ENCODE peak calls at places on chromosomes 5 and 9, in four cellular contexts. Z is tibial artery, C is dorsolateral prefrontal cortex, X is cardiac fibroblast. T is an unnamed sample.

GRCh38 chr9:113309204-113309813 is 6.1 kb upstream of the RNF183 start:
- DNase-seq in Z (no peak), C (no peak), X (peak; percentile 65), T (peak; percentile 32)

GRCh38 chr5:173866249-173867172 is 21.6 kb upstream of the CPEB4 start:
- DNase-seq in Z (peak; percentile 67), C (peak; percentile 95), X (no peak), T (no peak)

GRCh38 chr5:172450861-172451695 is 3.2 kb downstream of the SH3PXD2B start:
- DNase-seq in Z (peak; percentile 70), C (no peak), X (peak; percentile 59), T (no peak)

GRCh38 chr9:4290427-4290837 is 9.4 kb downstream of the GLIS3 start:
- DNase-seq in Z (no peak), C (no peak), X (no peak), T (no peak)

GRCh38 chr9:16309350-16310271 is 560.9 kb downstream of the BNC2 start:
- DNase-seq in Z (no peak), C (no peak), X (no peak), T (no peak)

GRCh38 chr5:124654418-124654817 is 92.0 kb downstream of the ZNF608 start:
- DNase-seq in Z (no peak), C (no peak), X (no peak), T (no peak)

GRCh38 chr5:17081142-17081541 is 136.3 kb upstream of the BASP1 start:
- DNase-seq in Z (no peak), C (no peak), X (no peak), T (no peak)

GRCh38 chr5:126044111-126044668 is 379.0 kb upstream of the GRAMD2B start:
- DNase-seq in Z (no peak), C (no peak), X (peak; percentile 35), T (peak; percentile 40)

GRCh38 chr9:134230092-134230941 is 66.0 kb upstream of the RNU6ATAC start:
- DNase-seq in Z (no peak), C (no peak), X (no peak), T (no peak)

GRCh38 chr9:88364706-88365105 is 23.5 kb upstream of the SPIN1 start:
- DNase-seq in Z (no peak), C (no peak), X (no peak), T (no peak)

GRCh38 chr9:89452561-89452960 is 45.4 kb downstream of the SEMA4D start:
- DNase-seq in Z (no peak), C (no peak), X (no peak), T (no peak)

GRCh38 chr5:123035950-123036390 is 555 bp downstream of the PPIC start:
- DNase-seq in Z (peak; percentile 83), C (no peak), X (peak; percentile 47), T (peak; percentile 5)

GRCh38 chr5:175686396-175686795 is 28.5 kb downstream of the HRH2 start:
- DNase-seq in Z (no peak), C (no peak), X (no peak), T (no peak)

GRCh38 chr5:141084487-141084989 is 9.9 kb upstream of the PCDHB2 start:
- DNase-seq in Z (peak; percentile 74), C (no peak), X (peak; percentile 60), T (no peak)

GRCh38 chr9:96166981-96167380 is 135.0 kb downstream of the HSD17B3 start:
- DNase-seq in Z (no peak), C (no peak), X (no peak), T (no peak)

GRCh38 chr5:112006721-112007120 is 249.7 kb upstream of the NREP start:
- DNase-seq in Z (no peak), C (no peak), X (peak; percentile 83), T (no peak)

GRCh38 chr5:103375356-103375755 is 116.8 kb downstream of the MACIR start:
- DNase-seq in Z (no peak), C (no peak), X (peak; percentile 32), T (peak; percentile 92)

GRCh38 chr5:74865799-74866652 is at the start of gene FAM169A:
- DNase-seq in Z (no peak), C (no peak), X (peak; percentile 6), T (no peak)

GRCh38 chr5:118924006-118924389 is 64.3 kb downstream of the DTWD2 start:
- DNase-seq in Z (no peak), C (no peak), X (no peak), T (no peak)

GRCh38 chr9:88387035-88387732 is 1.1 kb upstream of the SPIN1 start:
- DNase-seq in Z (no peak), C (no peak), X (peak; percentile 57), T (no peak)

GRCh38 chr9:137227057-137227852 is at the start of gene RNF224:
- DNase-seq in Z (peak; percentile 79), C (peak; percentile 78), X (peak; percentile 75), T (peak; percentile 44)

GRCh38 chr9:113715086-113715485 is 161.0 kb upstream of the ZNF618 start:
- DNase-seq in Z (no peak), C (no peak), X (peak; percentile 58), T (peak; percentile 9)

GRCh38 chr9:71004196-71004595 is 117.2 kb downstream of the TRPM3 start:
- DNase-seq in Z (no peak), C (no peak), X (no peak), T (no peak)

GRCh38 chr9:100440071-100440470 is 13.1 kb downstream of the MSANTD3 start:
- DNase-seq in Z (no peak), C (no peak), X (peak; percentile 74), T (no peak)

GRCh38 chr9:136409557-136410455 is 608 bp downstream of the ENTR1 start:
- DNase-seq in Z (no peak), C (no peak), X (peak; percentile 42), T (no peak)

GRCh38 chr5:91381774-91382492 is 1.2 kb downstream of the ARRDC3 start:
- DNase-seq in Z (peak; percentile 86), C (peak; percentile 93), X (peak; percentile 94), T (peak; percentile 72)

GRCh38 chr9:87873607-87874319 is 8.9 kb upstream of the SPATA31E1 start:
- DNase-seq in Z (no peak), C (no peak), X (no peak), T (no peak)

GRCh38 chr5:97846646-97847045 is 663.6 kb upstream of the RIOK2 start:
- DNase-seq in Z (no peak), C (no peak), X (peak; percentile 15), T (no peak)

GRCh38 chr9:78074385-78075291 is 43.0 kb upstream of the GNAQ start:
- DNase-seq in Z (no peak), C (no peak), X (peak; percentile 44), T (no peak)

GRCh38 chr9:112245126-112245525 is 70.0 kb upstream of the SUSD1 start:
- DNase-seq in Z (no peak), C (no peak), X (no peak), T (no peak)

GRCh38 chr5:68839019-68839552 is 254.7 kb upstream of the SLC30A5 start:
- DNase-seq in Z (no peak), C (no peak), X (no peak), T (no peak)

GRCh38 chr9:136259836-136260235 is 14.2 kb upstream of the QSOX2 start:
- DNase-seq in Z (no peak), C (no peak), X (no peak), T (no peak)

GRCh38 chr5:123154857-123155467 is 65.9 kb downstream of the PRDM6 start:
- DNase-seq in Z (peak; percentile 76), C (no peak), X (no peak), T (no peak)

GRCh38 chr9:127225747-127226646 is 38.6 kb upstream of the GARNL3 start:
- DNase-seq in Z (peak; percentile 85), C (no peak), X (peak; percentile 33), T (no peak)

GRCh38 chr5:165497707-165498106 is 1992.3 kb downstream of the MAT2B start:
- DNase-seq in Z (no peak), C (no peak), X (peak; percentile 9), T (no peak)

GRCh38 chr5:96293966-96294886 is 138.8 kb downstream of the PCSK1 start:
- DNase-seq in Z (no peak), C (no peak), X (peak; percentile 61), T (no peak)

GRCh38 chr9:136107155-136107952 is 11.3 kb downstream of the TMEM250 start:
- DNase-seq in Z (no peak), C (no peak), X (no peak), T (no peak)

DNA sequence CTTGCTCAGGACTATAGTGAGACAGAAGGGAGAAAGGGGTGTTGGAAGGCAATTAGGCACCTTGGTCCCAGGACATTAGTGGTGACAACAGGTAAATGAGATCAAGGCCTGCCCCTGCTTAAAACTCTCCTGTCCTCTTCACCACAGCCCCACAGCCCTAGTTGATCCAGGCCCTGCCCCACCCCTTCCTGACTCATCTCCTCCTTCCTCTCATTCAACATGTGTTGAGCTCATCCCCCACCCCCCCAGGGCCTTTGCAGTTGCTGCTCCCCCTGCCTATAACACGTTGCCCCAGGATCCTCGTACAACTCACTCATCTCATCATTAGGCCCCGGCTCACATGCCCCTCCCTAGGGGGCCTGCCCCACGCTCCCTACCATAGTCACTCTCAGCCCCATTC is 66.8 kb downstream of the TSPAN17 start:
- DNase-seq in Z (no peak), C (no peak), X (peak; percentile 11), T (no peak)
- H3K4me3 ChIP-seq in Z (no peak overlapping the region), C (no peak overlapping the region), X (no peak overlapping the region), T (no peak overlapping the region)

DNA sequence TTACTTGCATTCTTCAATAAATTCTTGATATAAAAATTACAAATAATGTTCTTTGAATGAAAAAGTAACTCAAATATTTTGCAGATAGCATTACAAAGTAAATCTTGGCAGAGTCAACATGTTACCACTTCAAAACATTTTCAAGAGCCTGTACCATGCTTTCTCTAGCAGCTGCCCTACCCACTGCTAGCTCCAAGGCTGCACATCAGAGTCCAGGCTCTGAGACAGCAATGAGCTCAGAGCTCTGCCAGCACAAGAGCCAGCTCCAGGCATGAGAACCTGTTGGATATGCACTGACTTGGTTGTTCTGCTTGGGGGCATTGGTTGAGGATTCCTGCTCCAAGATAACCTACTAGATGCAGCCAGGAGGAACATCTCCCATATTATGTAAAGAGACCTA is 211.3 kb upstream of the HAPLN1 start:
- DNase-seq in Z (no peak), C (no peak), X (no peak), T (no peak)
- H3K4me3 ChIP-seq in Z (no peak overlapping the region), C (no peak overlapping the region), X (no peak overlapping the region), T (no peak overlapping the region)

DNA sequence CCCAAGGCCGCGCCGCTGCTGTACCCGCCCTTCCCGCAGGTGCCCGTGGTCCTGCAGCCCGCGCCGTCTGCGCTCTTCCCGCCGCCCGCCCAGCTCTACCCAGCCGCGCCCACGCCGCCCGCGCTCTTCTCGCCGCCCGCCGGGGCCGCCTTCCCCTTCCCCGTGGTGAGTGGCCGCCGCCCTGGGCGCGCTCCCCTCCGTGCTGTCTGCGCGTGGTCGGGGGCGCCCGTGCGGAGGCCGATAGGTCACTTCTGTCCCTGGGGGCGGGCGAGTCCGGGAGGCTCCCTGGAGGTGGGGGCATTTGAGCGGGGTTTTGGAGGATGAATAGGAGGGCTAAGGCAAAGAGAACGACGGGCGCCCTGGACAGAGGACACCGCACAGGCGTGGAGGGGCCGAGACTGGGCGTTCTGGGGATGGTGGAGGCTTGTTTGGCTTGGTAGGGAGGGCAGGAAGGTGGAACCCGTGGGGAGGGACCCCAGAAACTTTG is 9.6 kb downstream of the PRRT1B start:
- DNase-seq in Z (no peak), C (no peak), X (no peak), T (no peak)
- H3K4me3 ChIP-seq in Z (no peak overlapping the region), C (no peak overlapping the region), X (no peak overlapping the region), T (no peak overlapping the region)

GRCh38 chr5:160423025-160423554 is 1.4 kb downstream of the PTTG1 start:
- DNase-seq in Z (no peak), C (no peak), X (no peak), T (no peak)

GRCh38 chr5:160421625-160422258 is at the start of gene PTTG1:
- DNase-seq in Z (peak; percentile 97), C (peak; percentile 94), X (peak; percentile 98), T (peak; percentile 96)

GRCh38 chr5:160418561-160419457 is at the start of gene SLU7:
- DNase-seq in Z (peak; percentile 97), C (peak; percentile 90), X (peak; percentile 98), T (peak; percentile 93)

GRCh38 chr5:160420331-160420610 is 1.4 kb upstream of the PTTG1 start:
- DNase-seq in Z (no peak), C (no peak), X (no peak), T (no peak)

GRCh38 chr5:160419458-160420330 is 813 bp upstream of the SLU7 start:
- DNase-seq in Z (no peak), C (no peak), X (no peak), T (no peak)
- H3K4me3 ChIP-seq in Z (peak overlapping the region; percentile 65), C (peak overlapping the region; percentile 79), X (peak overlapping the region; percentile 96), T (peak overlapping the region; percentile 73)